ENCODE peak calls at places on chromosomes 5 and 9, in six cellular contexts. One of them, this sample, is unnamed.
A peak's percentile ranks its signal among the peaks of the same experiment; 100 is the strongest.

GRCh38 chr5:8683528-8683927 is 814.6 kb downstream of the MTRR start:
- DNase-seq in heart right ventricle: no peak
- DNase-seq in mammary epithelial cell: no peak
- DNase-seq in fibroblast of lung: no peak
- DNase-seq in esophagus squamous epithelium: no peak
- DNase-seq in A549: no peak
- DNase-seq in this sample: no peak

GRCh38 chr9:131624636-131625241 is 79.4 kb downstream of the PRRT1B start:
- DNase-seq in heart right ventricle: peak; percentile 65
- DNase-seq in mammary epithelial cell: no peak
- DNase-seq in fibroblast of lung: peak; percentile 22
- DNase-seq in esophagus squamous epithelium: no peak
- DNase-seq in A549: no peak
- DNase-seq in this sample: peak; percentile 70

GRCh38 chr5:151086905-151087360 is 6.1 kb upstream of the TNIP1 start:
- DNase-seq in heart right ventricle: no peak
- DNase-seq in mammary epithelial cell: no peak
- DNase-seq in fibroblast of lung: no peak
- DNase-seq in esophagus squamous epithelium: no peak
- DNase-seq in A549: no peak
- DNase-seq in this sample: no peak

GRCh38 chr5:87829214-87829551 is 416.5 kb upstream of the CCNH start:
- DNase-seq in heart right ventricle: peak; percentile 28
- DNase-seq in mammary epithelial cell: peak; percentile 52
- DNase-seq in fibroblast of lung: peak; percentile 93
- DNase-seq in esophagus squamous epithelium: no peak
- DNase-seq in A549: peak; percentile 14
- DNase-seq in this sample: peak; percentile 69

GRCh38 chr5:146306838-146307237 is 31.8 kb upstream of the POU4F3 start:
- DNase-seq in heart right ventricle: no peak
- DNase-seq in mammary epithelial cell: no peak
- DNase-seq in fibroblast of lung: no peak
- DNase-seq in esophagus squamous epithelium: no peak
- DNase-seq in A549: no peak
- DNase-seq in this sample: no peak

GRCh38 chr5:127941646-127942045 is 141.9 kb upstream of the SLC12A2 start:
- DNase-seq in heart right ventricle: no peak
- DNase-seq in mammary epithelial cell: no peak
- DNase-seq in fibroblast of lung: peak; percentile 37
- DNase-seq in esophagus squamous epithelium: no peak
- DNase-seq in A549: no peak
- DNase-seq in this sample: no peak

GRCh38 chr9:132703336-132703735 is 33.1 kb downstream of the GTF3C4 start:
- DNase-seq in heart right ventricle: no peak
- DNase-seq in mammary epithelial cell: peak; percentile 7
- DNase-seq in fibroblast of lung: peak; percentile 10
- DNase-seq in esophagus squamous epithelium: no peak
- DNase-seq in A549: no peak
- DNase-seq in this sample: no peak

GRCh38 chr9:131273146-131273545 is 3.2 kb downstream of the FAM78A start:
- DNase-seq in heart right ventricle: peak; percentile 73
- DNase-seq in mammary epithelial cell: no peak
- DNase-seq in fibroblast of lung: no peak
- DNase-seq in esophagus squamous epithelium: no peak
- DNase-seq in A549: no peak
- DNase-seq in this sample: no peak

GRCh38 chr9:129401623-129402340 is 219.1 kb downstream of the C9orf50 start:
- DNase-seq in heart right ventricle: no peak
- DNase-seq in mammary epithelial cell: no peak
- DNase-seq in fibroblast of lung: no peak
- DNase-seq in esophagus squamous epithelium: no peak
- DNase-seq in A549: peak; percentile 52
- DNase-seq in this sample: no peak

GRCh38 chr9:116298249-116298648 is 144.7 kb downstream of the PAPPA start:
- DNase-seq in heart right ventricle: no peak
- DNase-seq in mammary epithelial cell: no peak
- DNase-seq in fibroblast of lung: peak; percentile 2
- DNase-seq in esophagus squamous epithelium: no peak
- DNase-seq in A549: no peak
- DNase-seq in this sample: no peak

GRCh38 chr5:54363669-54364068 is 53.3 kb upstream of the ARL15 start:
- DNase-seq in heart right ventricle: no peak
- DNase-seq in mammary epithelial cell: peak; percentile 60
- DNase-seq in fibroblast of lung: peak; percentile 53
- DNase-seq in esophagus squamous epithelium: no peak
- DNase-seq in A549: no peak
- DNase-seq in this sample: no peak

GRCh38 chr5:157540124-157540523 is 35.5 kb downstream of the ADAM19 start:
- DNase-seq in heart right ventricle: no peak
- DNase-seq in mammary epithelial cell: no peak
- DNase-seq in fibroblast of lung: no peak
- DNase-seq in esophagus squamous epithelium: no peak
- DNase-seq in A549: no peak
- DNase-seq in this sample: no peak

GRCh38 chr5:136016945-136017530 is 11.8 kb upstream of the TGFBI start:
- DNase-seq in heart right ventricle: no peak
- DNase-seq in mammary epithelial cell: peak; percentile 97
- DNase-seq in fibroblast of lung: peak; percentile 99
- DNase-seq in esophagus squamous epithelium: no peak
- DNase-seq in A549: peak; percentile 97
- DNase-seq in this sample: no peak

GRCh38 chr9:137478613-137479314 is 19.6 kb upstream of the NSMF start:
- DNase-seq in heart right ventricle: no peak
- DNase-seq in mammary epithelial cell: no peak
- DNase-seq in fibroblast of lung: peak; percentile 14
- DNase-seq in esophagus squamous epithelium: no peak
- DNase-seq in A549: no peak
- DNase-seq in this sample: no peak

GRCh38 chr5:1131191-1131621 is 19.3 kb upstream of the SLC12A7 start:
- DNase-seq in heart right ventricle: no peak
- DNase-seq in mammary epithelial cell: no peak
- DNase-seq in fibroblast of lung: no peak
- DNase-seq in esophagus squamous epithelium: no peak
- DNase-seq in A549: no peak
- DNase-seq in this sample: no peak

GRCh38 chr5:17365756-17366155 is 132.3 kb upstream of the TAF11L2 start:
- DNase-seq in heart right ventricle: no peak
- DNase-seq in mammary epithelial cell: no peak
- DNase-seq in fibroblast of lung: peak; percentile 77
- DNase-seq in esophagus squamous epithelium: no peak
- DNase-seq in A549: peak; percentile 86
- DNase-seq in this sample: no peak

GRCh38 chr9:76655121-76655531 is 109.1 kb upstream of the PCA3 start:
- DNase-seq in heart right ventricle: no peak
- DNase-seq in mammary epithelial cell: no peak
- DNase-seq in fibroblast of lung: peak; percentile 80
- DNase-seq in esophagus squamous epithelium: no peak
- DNase-seq in A549: no peak
- DNase-seq in this sample: no peak

GRCh38 chr5:149166128-149166527 is 24.8 kb downstream of the ABLIM3 start:
- DNase-seq in heart right ventricle: no peak
- DNase-seq in mammary epithelial cell: peak; percentile 28
- DNase-seq in fibroblast of lung: peak; percentile 85
- DNase-seq in esophagus squamous epithelium: no peak
- DNase-seq in A549: no peak
- DNase-seq in this sample: no peak

GRCh38 chr9:16728128-16728505 is 142.4 kb downstream of the BNC2 start:
- DNase-seq in heart right ventricle: no peak
- DNase-seq in mammary epithelial cell: no peak
- DNase-seq in fibroblast of lung: peak; percentile 24
- DNase-seq in esophagus squamous epithelium: no peak
- DNase-seq in A549: no peak
- DNase-seq in this sample: no peak

GRCh38 chr5:151659001-151659754 is 27.5 kb downstream of the SPARC start:
- DNase-seq in heart right ventricle: peak; percentile 88
- DNase-seq in mammary epithelial cell: peak; percentile 57
- DNase-seq in fibroblast of lung: peak; percentile 78
- DNase-seq in esophagus squamous epithelium: peak; percentile 5
- DNase-seq in A549: peak; percentile 79
- DNase-seq in this sample: peak; percentile 80

GRCh38 chr9:97704327-97704677 is 7.2 kb upstream of the XPA start:
- DNase-seq in heart right ventricle: no peak
- DNase-seq in mammary epithelial cell: no peak
- DNase-seq in fibroblast of lung: no peak
- DNase-seq in esophagus squamous epithelium: no peak
- DNase-seq in A549: no peak
- DNase-seq in this sample: no peak

GRCh38 chr9:118567861-118568260 is 801.4 kb downstream of the BRINP1 start:
- DNase-seq in heart right ventricle: no peak
- DNase-seq in mammary epithelial cell: no peak
- DNase-seq in fibroblast of lung: no peak
- DNase-seq in esophagus squamous epithelium: no peak
- DNase-seq in A549: no peak
- DNase-seq in this sample: no peak

GRCh38 chr9:25904701-25905100 is 226.5 kb upstream of the TUSC1 start:
- DNase-seq in heart right ventricle: no peak
- DNase-seq in mammary epithelial cell: no peak
- DNase-seq in fibroblast of lung: no peak
- DNase-seq in esophagus squamous epithelium: no peak
- DNase-seq in A549: no peak
- DNase-seq in this sample: no peak

GRCh38 chr5:147892696-147893296 is 13.5 kb downstream of the C5orf46 start:
- DNase-seq in heart right ventricle: no peak
- DNase-seq in mammary epithelial cell: peak; percentile 79
- DNase-seq in fibroblast of lung: no peak
- DNase-seq in esophagus squamous epithelium: no peak
- DNase-seq in A549: no peak
- DNase-seq in this sample: no peak

GRCh38 chr5:170184007-170184687 is 48.6 kb upstream of the C5orf58 start:
- DNase-seq in heart right ventricle: peak; percentile 58
- DNase-seq in mammary epithelial cell: peak; percentile 35
- DNase-seq in fibroblast of lung: peak; percentile 26
- DNase-seq in esophagus squamous epithelium: no peak
- DNase-seq in A549: peak; percentile 66
- DNase-seq in this sample: peak; percentile 61

GRCh38 chr5:60586307-60586901 is 113.6 kb downstream of the DEPDC1B start:
- DNase-seq in heart right ventricle: no peak
- DNase-seq in mammary epithelial cell: no peak
- DNase-seq in fibroblast of lung: peak; percentile 23
- DNase-seq in esophagus squamous epithelium: no peak
- DNase-seq in A549: peak; percentile 53
- DNase-seq in this sample: no peak
- TF ChIP-seq CTCF in heart right ventricle: peak; percentile 72
- TF ChIP-seq CTCF in mammary epithelial cell: peak; percentile 14
- TF ChIP-seq CTCF in fibroblast of lung: no peak
- TF ChIP-seq CTCF in esophagus squamous epithelium: peak; percentile 45
- TF ChIP-seq CTCF in A549: peak; percentile 75
- TF ChIP-seq CTCF in this sample: no peak

GRCh38 chr9:108271646-108272349 is 584.0 kb downstream of the ACTL7B start:
- DNase-seq in heart right ventricle: no peak
- DNase-seq in mammary epithelial cell: peak; percentile 82
- DNase-seq in fibroblast of lung: peak; percentile 75
- DNase-seq in esophagus squamous epithelium: no peak
- DNase-seq in A549: peak; percentile 32
- DNase-seq in this sample: no peak
- H3K4me3 ChIP-seq in heart right ventricle: peak overlapping the region; percentile 22
- H3K4me3 ChIP-seq in mammary epithelial cell: no peak overlapping the region
- H3K4me3 ChIP-seq in fibroblast of lung: no peak overlapping the region
- H3K4me3 ChIP-seq in esophagus squamous epithelium: peak overlapping the region; percentile 35
- H3K4me3 ChIP-seq in A549: no peak overlapping the region
- H3K4me3 ChIP-seq in this sample: no peak overlapping the region

GRCh38 chr9:5869315-5870019 is 21.2 kb upstream of the MLANA start:
- DNase-seq in heart right ventricle: no peak
- DNase-seq in mammary epithelial cell: no peak
- DNase-seq in fibroblast of lung: no peak
- DNase-seq in esophagus squamous epithelium: no peak
- DNase-seq in A549: peak; percentile 53
- DNase-seq in this sample: no peak
- TF ChIP-seq CTCF in heart right ventricle: peak; percentile 25
- TF ChIP-seq CTCF in mammary epithelial cell: peak; percentile 77
- TF ChIP-seq CTCF in fibroblast of lung: no peak
- TF ChIP-seq CTCF in esophagus squamous epithelium: peak; percentile 34
- TF ChIP-seq CTCF in A549: peak; percentile 12
- TF ChIP-seq CTCF in this sample: no peak

GRCh38 chr9:35691325-35691631 is 1.6 kb upstream of the TPM2 start:
- DNase-seq in heart right ventricle: no peak
- DNase-seq in mammary epithelial cell: no peak
- DNase-seq in fibroblast of lung: no peak
- DNase-seq in esophagus squamous epithelium: no peak
- DNase-seq in A549: no peak
- DNase-seq in this sample: no peak
- H3K4me3 ChIP-seq in heart right ventricle: peak overlapping the region; percentile 61
- H3K4me3 ChIP-seq in mammary epithelial cell: peak overlapping the region; percentile 70
- H3K4me3 ChIP-seq in fibroblast of lung: peak overlapping the region; percentile 32
- H3K4me3 ChIP-seq in esophagus squamous epithelium: peak overlapping the region; percentile 59
- H3K4me3 ChIP-seq in A549: peak overlapping the region; percentile 87
- H3K4me3 ChIP-seq in this sample: peak overlapping the region; percentile 74

This sample was measured in right atrium auricular region.